ENCODE peak calls at places on chromosomes 7 and 10, in seven cellular contexts. L is OCI-LY7; F is prostate gland; I is thoracic aorta; Q is RWPE2; T is CD8-positive, alpha-beta memory T cell; A is CD8-positive, alpha-beta T cell. G is an unnamed sample.

GRCh38 chr10:11249134-11249533 is 231.5 kb downstream of the CELF2 start:
- DNase-seq in I (no peak), L (no peak), A (no peak), F (no peak), Q (no peak), T (no peak), G (no peak)

GRCh38 chr7:23235688-23236280 is 10.8 kb upstream of the GPNMB start:
- DNase-seq in T (no peak), F (peak; percentile 88), L (no peak), I (no peak), Q (peak; percentile 95), A (no peak), G (peak; percentile 72)

GRCh38 chr10:97861351-97861750 is 11.7 kb downstream of the GOLGA7B start:
- DNase-seq in T (no peak), F (no peak), Q (no peak), L (no peak), A (no peak), I (no peak), G (peak; percentile 94)

GRCh38 chr10:90751107-90751997 is 106.5 kb downstream of the HTR7 start:
- DNase-seq in L (peak; percentile 44), F (peak; percentile 14), Q (no peak), A (peak; percentile 29), I (no peak), T (no peak), G (peak; percentile 11)

GRCh38 chr7:26179826-26180497 is 20.6 kb downstream of the HNRNPA2B1 start:
- DNase-seq in F (no peak), L (no peak), I (no peak), Q (no peak), A (no peak), T (no peak), G (no peak)

GRCh38 chr10:63268139-63268797 is 135.1 kb downstream of the NRBF2 start:
- DNase-seq in F (no peak), L (no peak), A (no peak), Q (no peak), I (no peak), T (no peak), G (no peak)

GRCh38 chr10:1365540-1366082 is 309.4 kb downstream of the WDR37 start:
- DNase-seq in T (no peak), I (no peak), Q (no peak), A (no peak), F (no peak), L (no peak), G (no peak)

GRCh38 chr7:57414415-57414814 is 35.6 kb upstream of the ZNF716 start:
- DNase-seq in I (no peak), L (no peak), T (no peak), Q (no peak), F (no peak), A (no peak), G (no peak)

GRCh38 chr10:121880842-121881423 is 46.9 kb downstream of the ATE1 start:
- DNase-seq in I (no peak), L (peak; percentile 41), Q (no peak), F (no peak), A (no peak), T (no peak), G (no peak)

GRCh38 chr10:5565671-5566581 is 41.2 kb downstream of the CALML3 start:
- DNase-seq in I (no peak), L (no peak), T (no peak), F (no peak), Q (peak; percentile 87), A (no peak), G (peak; percentile 84)

GRCh38 chr7:122884186-122884585 is 2.1 kb downstream of the CADPS2 start:
- DNase-seq in F (peak; percentile 14), A (no peak), L (no peak), I (no peak), T (no peak), Q (no peak), G (no peak)

GRCh38 chr7:81693894-81694293 is 76.0 kb downstream of the HGF start:
- DNase-seq in T (no peak), Q (no peak), F (no peak), I (no peak), A (no peak), L (no peak), G (no peak)

GRCh38 chr10:86753638-86754434 is 2.6 kb upstream of the BMPR1A start:
- DNase-seq in A (no peak), L (no peak), Q (no peak), I (no peak), T (no peak), F (peak; percentile 36), G (no peak)

GRCh38 chr7:106248616-106249015 is 36.2 kb downstream of the NAMPT start:
- DNase-seq in A (no peak), F (no peak), T (no peak), I (no peak), Q (no peak), L (no peak), G (no peak)

GRCh38 chr7:106247827-106248201 is 37.0 kb downstream of the NAMPT start:
- DNase-seq in F (no peak), T (no peak), I (no peak), Q (no peak), A (no peak), L (no peak), G (no peak)

GRCh38 chr7:106249488-106249887 is 35.3 kb downstream of the NAMPT start:
- DNase-seq in Q (no peak), A (no peak), F (no peak), T (no peak), I (no peak), L (no peak), G (no peak)

GRCh38 chr7:106243893-106244292 is 40.9 kb downstream of the NAMPT start:
- DNase-seq in F (no peak), I (no peak), Q (no peak), A (no peak), T (no peak), L (no peak), G (no peak)

GRCh38 chr7:106246941-106247826 is 37.6 kb downstream of the NAMPT start:
- DNase-seq in T (no peak), Q (no peak), A (no peak), I (no peak), F (no peak), L (no peak), G (no peak)
- H3K9me3 ChIP-seq in T (no peaks in the 10 kb centered on the region), Q (no peaks in the 10 kb centered on the region), A (peaks cover 3% of the 10 kb centered on the region), I (no peaks in the 10 kb centered on the region), F (no peaks in the 10 kb centered on the region), L (no peaks in the 10 kb centered on the region), G (no peaks in the 10 kb centered on the region)

DNA sequence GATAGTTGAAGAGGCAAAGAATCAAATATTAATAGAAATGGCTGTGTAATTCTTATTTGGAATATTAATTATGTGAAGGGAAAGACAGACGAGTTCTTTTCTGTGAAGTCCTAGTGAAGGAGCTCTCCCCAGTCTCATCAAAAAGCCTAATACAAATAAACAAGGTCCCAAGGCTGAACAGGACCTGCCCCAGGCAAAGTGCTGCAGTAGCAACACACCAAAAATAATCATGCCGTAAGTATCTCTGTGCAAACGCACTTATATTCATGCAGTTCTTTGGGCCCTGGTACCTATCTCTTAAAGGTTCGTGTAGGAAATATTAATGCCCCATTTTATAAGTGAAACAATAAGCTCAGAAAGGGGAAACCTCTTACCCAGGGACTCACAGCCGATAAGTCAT is 12.2 kb upstream of the CHST15 start:
- DNase-seq in F (peak; percentile 36), A (no peak), T (no peak), I (no peak), Q (no peak), L (peak; percentile 71), G (no peak)
- H3K4me3 ChIP-seq in F (no peak overlapping the region), A (no peak overlapping the region), T (no peak overlapping the region), I (no peak overlapping the region), Q (no peak overlapping the region), L (peak overlapping the region; percentile 65), G (no peak overlapping the region)

DNA sequence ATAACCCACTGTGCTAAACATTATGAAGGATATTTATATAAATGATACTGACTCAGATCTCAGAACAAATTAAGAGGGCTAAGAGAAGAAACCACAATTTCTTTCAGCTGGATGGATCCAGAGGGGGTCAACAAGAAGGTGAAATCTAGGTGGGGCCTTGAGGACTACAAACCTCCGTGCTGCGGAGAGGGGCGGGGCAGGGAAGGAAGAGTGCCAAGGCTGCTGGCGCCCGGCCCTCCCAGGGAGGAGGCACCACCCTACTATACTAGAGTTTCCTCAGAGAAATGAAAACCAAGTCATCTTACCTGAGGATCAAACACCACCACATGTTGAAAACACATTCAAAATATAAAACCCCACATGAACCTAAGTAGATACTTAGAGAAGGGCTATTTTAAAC is 29.3 kb upstream of the CRYGN start:
- DNase-seq in T (no peak), F (no peak), I (no peak), Q (no peak), L (no peak), A (no peak), G (no peak)
- H3K36me3 ChIP-seq in T (peaks cover 34% of the 10 kb centered on the region), F (peaks cover 2% of the 10 kb centered on the region), I (peaks cover 67% of the 10 kb centered on the region), Q (peaks cover 78% of the 10 kb centered on the region), L (peaks cover 98% of the 10 kb centered on the region), A (peaks cover 23% of the 10 kb centered on the region), G (peaks cover 60% of the 10 kb centered on the region)

GRCh38 chr10:78473016-78473415 is 439.4 kb downstream of the RPS24 start:
- DNase-seq in Q (no peak), L (no peak), T (no peak), I (no peak), F (no peak), A (no peak), G (no peak)
- H3K9me3 ChIP-seq in Q (no peaks in the 10 kb centered on the region), L (no peaks in the 10 kb centered on the region), T (no peaks in the 10 kb centered on the region), I (no peaks in the 10 kb centered on the region), F (no peaks in the 10 kb centered on the region), A (no peaks in the 10 kb centered on the region), G (no peaks in the 10 kb centered on the region)

GRCh38 chr7:128830231-128831177 is at the start of gene FLNC:
- DNase-seq in A (peak; percentile 30), T (no peak), Q (no peak), I (no peak), L (no peak), F (no peak), G (peak; percentile 59)
- H3K4me3 ChIP-seq in A (peak within 1 kb of the TSS; percentile 55), T (peak within 1 kb of the TSS; percentile 47), Q (peak within 1 kb of the TSS; percentile 34), I (peak within 1 kb of the TSS; percentile 71), L (no peak within 1 kb of the TSS), F (peak within 1 kb of the TSS; percentile 41), G (peak within 1 kb of the TSS; percentile 75)

DNA sequence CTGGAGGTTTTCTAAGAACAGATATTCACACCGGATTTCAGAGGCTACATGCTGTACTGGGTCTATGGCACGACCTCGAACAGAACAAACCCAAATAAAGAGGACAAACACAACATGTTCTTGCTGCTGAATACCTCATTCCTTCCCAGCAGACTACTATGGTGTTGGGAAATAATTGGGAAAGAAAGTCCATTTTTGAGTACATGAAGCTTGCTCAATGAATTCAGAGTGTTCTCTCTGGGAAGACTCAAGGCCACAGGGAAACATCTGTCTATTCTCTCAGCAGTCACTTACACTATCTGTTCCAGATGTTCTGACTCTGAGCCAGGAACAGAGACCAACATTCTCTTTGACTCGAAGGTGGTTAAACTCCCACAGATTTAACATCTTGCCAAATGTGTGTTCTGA is 30.9 kb downstream of the LAMB1 start:
- DNase-seq in Q (no peak), I (no peak), L (no peak), A (no peak), F (no peak), T (no peak), G (no peak)
- H3K36me3 ChIP-seq in Q (peaks cover 96% of the 10 kb centered on the region), I (peaks cover 21% of the 10 kb centered on the region), L (no peaks in the 10 kb centered on the region), A (no peaks in the 10 kb centered on the region), F (no peaks in the 10 kb centered on the region), T (no peaks in the 10 kb centered on the region), G (peaks cover 3% of the 10 kb centered on the region)